ENCODE peak calls at places on chromosomes 12 and 14, in four cellular contexts. T is astrocyte of the cerebellum, I is osteoblast, Y is AG04450. V is an unnamed sample.

GRCh38 chr12:31323466-31324115 is 2.4 kb downstream of the SINHCAF start:
- DNase-seq in T (no peak), I (peak), Y (no peak), V (no peak)

GRCh38 chr12:53074999-53075370 is 4.2 kb downstream of the SPRYD3 start:
- DNase-seq in T (no peak), I (no peak), Y (no peak), V (no peak)

GRCh38 chr12:28239918-28240317 is 49.7 kb downstream of the CCDC91 start:
- DNase-seq in T (no peak), I (no peak), Y (no peak), V (no peak)

GRCh38 chr12:104470521-104470920 is 13.8 kb downstream of the CHST11 start:
- DNase-seq in T (no peak), I (no peak), Y (no peak), V (no peak)

GRCh38 chr14:25993830-25994229 is 604.0 kb downstream of the NOVA1 start:
- DNase-seq in T (no peak), I (no peak), Y (no peak), V (no peak)

GRCh38 chr12:53844989-53845836 is 93.4 kb upstream of the HOXC13 start:
- DNase-seq in T (no peak), I (no peak), Y (no peak), V (no peak)

GRCh38 chr14:73747386-73748211 is 33.4 kb upstream of the PNMA1 start:
- DNase-seq in T (no peak), I (peak), Y (no peak), V (no peak)

GRCh38 chr14:35927727-35928126 is 101.6 kb downstream of the BRMS1L start:
- DNase-seq in T (no peak), I (no peak), Y (no peak), V (no peak)

GRCh38 chr14:36738269-36738668 is 76.6 kb downstream of the PAX9 start:
- DNase-seq in T (no peak), I (no peak), Y (no peak), V (no peak)

GRCh38 chr12:112183141-112183581 is 57.8 kb downstream of the TRAFD1 start:
- DNase-seq in T (peak), I (peak), Y (no peak), V (no peak)

GRCh38 chr12:128715485-128715884 is 108.3 kb downstream of the SLC15A4 start:
- DNase-seq in T (no peak), I (no peak), Y (no peak), V (no peak)

GRCh38 chr12:2411586-2412304 is 359.0 kb downstream of the CACNA1C start:
- DNase-seq in T (no peak), I (peak), Y (no peak), V (no peak)

GRCh38 chr14:75147423-75148071 is 20.7 kb upstream of the NEK9 start:
- DNase-seq in T (peak), I (peak), Y (no peak), V (peak)

GRCh38 chr14:99481745-99482099 is 513 bp downstream of the CCNK start:
- DNase-seq in T (no peak), I (peak), Y (no peak), V (peak)

GRCh38 chr12:98372340-98373018 is 142.9 kb upstream of the TMPO start:
- DNase-seq in T (no peak), I (no peak), Y (no peak), V (no peak)

DNA sequence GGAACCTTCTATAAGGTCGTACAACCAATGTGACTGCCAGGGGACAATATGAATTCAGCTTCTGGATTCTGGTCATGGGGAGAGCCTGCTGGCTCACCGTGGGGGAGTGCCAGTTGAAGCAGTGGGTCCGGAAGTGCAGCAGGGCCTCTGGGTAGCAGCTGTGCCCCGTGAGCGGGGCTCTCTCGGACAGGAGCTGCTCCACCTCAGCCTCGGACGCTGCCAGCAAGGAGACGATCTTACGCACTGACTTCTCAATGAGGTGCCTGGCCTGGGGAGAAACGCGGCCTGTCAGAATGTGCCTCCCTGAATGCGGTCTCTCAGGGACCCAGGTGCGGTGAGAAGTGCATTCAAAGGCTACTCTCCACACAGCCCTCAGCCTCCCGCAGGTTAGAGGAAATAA is 42.0 kb downstream of the LGMN start:
- DNase-seq in T (no peak), I (no peak), Y (no peak), V (no peak)
- TF ChIP-seq CTCF in T (no peak), I (no peak), Y (no peak), V (no peak)

GRCh38 chr12:68237068-68237467 is 11.5 kb upstream of the IL26 start:
- DNase-seq in T (no peak), I (no peak), Y (no peak), V (no peak)
- TF ChIP-seq CTCF in T (no peak), I (peak), Y (peak), V (no peak)

GRCh38 chr12:25829192-25829591 is 129.3 kb upstream of the RASSF8 start:
- DNase-seq in T (peak), I (peak), Y (peak), V (no peak)
- TF ChIP-seq CTCF in T (no peak), I (no peak), Y (no peak), V (no peak)

GRCh38 chr12:118840399-118840798 is 140.9 kb upstream of the SRRM4 start:
- DNase-seq in T (no peak), I (no peak), Y (no peak), V (no peak)
- TF ChIP-seq CTCF in T (no peak), I (no peak), Y (no peak), V (no peak)

GRCh38 chr12:65877836-65878235 is 53.6 kb downstream of the HMGA2 start:
- DNase-seq in T (no peak), I (no peak), Y (no peak), V (no peak)

GRCh38 chr12:65879878-65880277 is 55.6 kb downstream of the HMGA2 start:
- DNase-seq in T (peak), I (peak), Y (peak), V (no peak)

GRCh38 chr12:65875635-65876034 is 51.4 kb downstream of the HMGA2 start:
- DNase-seq in T (no peak), I (no peak), Y (no peak), V (no peak)

GRCh38 chr12:65876898-65877721 is 52.8 kb downstream of the HMGA2 start:
- DNase-seq in T (no peak), I (no peak), Y (no peak), V (no peak)

DNA sequence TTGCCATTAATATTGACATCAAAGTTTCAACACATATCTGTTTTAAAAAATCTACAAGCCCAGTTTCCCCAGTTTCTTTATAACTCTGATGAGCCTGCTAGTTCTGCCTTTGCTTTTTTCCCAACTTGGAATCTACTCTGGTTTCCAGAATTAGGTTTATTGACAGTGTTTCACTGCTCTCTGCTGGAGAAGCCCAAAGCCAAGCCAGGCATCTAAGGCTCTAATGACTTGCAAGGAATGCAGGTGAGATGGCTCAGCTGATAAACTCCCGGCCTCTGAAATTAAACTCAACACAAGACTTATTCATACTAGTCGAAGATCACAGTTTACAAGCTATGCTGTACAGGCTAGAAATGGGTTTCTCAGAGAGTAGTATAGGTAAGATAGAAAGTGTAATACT is 54.3 kb downstream of the HMGA2 start:
- DNase-seq in T (no peak), I (no peak), Y (no peak), V (no peak)
- TF ChIP-seq CTCF in T (peak), I (peak), Y (peak), V (no peak)

DNA sequence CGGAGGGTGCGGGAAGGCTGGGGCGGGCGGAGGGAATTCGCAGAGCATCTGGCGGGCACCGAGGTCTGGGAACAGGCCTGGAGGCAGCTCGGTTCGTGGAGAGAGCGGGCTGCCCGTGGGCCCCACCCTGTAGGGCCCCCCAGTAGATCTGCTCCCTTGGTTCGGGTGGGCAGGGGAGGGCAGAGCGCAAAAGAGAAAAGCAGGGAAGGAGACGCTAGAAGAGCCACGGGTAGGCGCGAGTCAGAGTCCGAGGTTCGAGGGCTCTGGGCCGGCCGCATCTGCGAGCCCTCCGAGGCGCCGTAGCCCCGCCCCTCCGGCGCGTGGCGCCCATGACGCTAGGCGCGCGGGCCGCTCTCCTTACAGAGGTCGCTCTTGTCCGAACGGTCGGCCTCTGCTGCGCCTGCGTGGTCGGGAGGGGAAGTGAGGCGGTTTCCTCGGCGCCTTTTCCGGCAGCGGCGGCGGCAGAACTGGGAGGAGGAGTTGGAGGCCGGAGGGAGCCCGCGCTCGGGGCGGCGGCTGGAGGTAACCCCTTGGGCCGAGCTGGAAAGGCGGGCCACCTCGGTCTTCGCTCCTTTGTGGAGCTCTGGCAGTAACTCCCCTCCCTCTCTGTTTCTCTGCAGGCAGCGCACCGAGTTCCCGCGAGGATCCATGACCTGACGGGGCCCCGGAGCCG is at the start of gene ARF6:
- DNase-seq in T (peak), I (peak), Y (peak), V (peak)
- TF ChIP-seq CTCF in T (peak), I (no peak), Y (peak), V (no peak)

DNA sequence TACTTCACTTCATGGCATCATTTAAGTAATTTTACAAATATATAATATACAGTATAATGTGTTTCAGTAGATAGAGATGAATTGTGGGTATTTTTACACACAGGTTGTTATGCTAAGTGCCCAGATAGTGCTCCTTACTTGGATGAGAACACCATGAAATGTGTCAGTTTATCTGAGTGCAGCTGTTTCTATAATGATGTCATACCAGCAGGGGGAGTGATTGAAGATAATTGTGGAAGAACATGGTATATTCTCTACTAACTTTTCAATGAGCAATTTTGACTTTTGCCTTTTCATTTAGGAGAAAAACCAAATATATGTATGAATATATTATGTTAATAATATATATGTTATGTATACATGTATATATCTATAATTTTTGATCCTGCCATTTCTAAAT is 221.6 kb downstream of the LRRK2 start:
- DNase-seq in T (no peak), I (peak), Y (no peak), V (no peak)
- TF ChIP-seq CTCF in T (peak), I (peak), Y (peak), V (peak)

DNA sequence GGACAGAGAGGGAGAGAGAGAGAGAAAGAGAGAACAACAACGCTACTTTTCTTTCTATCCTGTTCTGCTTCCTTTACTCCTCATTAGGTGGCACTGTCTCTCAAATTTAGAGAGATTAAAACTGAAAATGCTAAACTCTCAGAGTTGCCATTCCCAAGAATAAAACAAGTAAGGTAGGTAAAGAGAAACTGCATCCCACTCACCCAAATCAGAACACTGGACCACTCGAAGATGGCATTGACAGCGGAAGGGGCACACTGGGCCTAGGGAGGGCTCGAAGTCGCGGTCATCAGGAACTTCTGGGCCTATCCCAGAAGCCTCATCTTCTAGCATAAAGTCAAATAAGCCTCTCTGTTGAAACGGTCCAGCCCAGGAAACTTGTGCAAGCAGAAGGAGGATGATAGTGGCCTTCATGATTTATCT is 4.5 kb downstream of the DCN start:
- DNase-seq in T (no peak), I (no peak), Y (no peak), V (no peak)
- TF ChIP-seq CTCF in T (peak), I (peak), Y (peak), V (no peak)